ENCODE peak calls at places on chromosomes 12 and 14, in ten cellular contexts. Q, E, H, G, O, X, V, A, C and S are unnamed samples.

GRCh38 chr12:130640496-130640895 is 75.6 kb downstream of the RIMBP2 start:
- DNase-seq in O (no peak), A (no peak), G (no peak), E (no peak), X (no peak), H (no peak), V (no peak), Q (no peak), C (no peak), S (no peak)

GRCh38 chr12:102760322-102760721 is 156.7 kb downstream of the PAH start:
- DNase-seq in E (no peak), X (no peak), C (no peak), O (no peak), G (no peak), A (no peak), V (no peak), H (no peak), Q (no peak), S (no peak)

GRCh38 chr14:58899317-58899713 is 261.6 kb downstream of the DACT1 start:
- DNase-seq in Q (no peak), X (no peak), E (no peak), H (no peak), O (no peak), V (no peak), A (no peak), C (no peak), G (no peak), S (peak; percentile 50)

GRCh38 chr12:67426067-67426466 is 156.9 kb downstream of the CAND1 start:
- DNase-seq in A (no peak), H (no peak), C (no peak), G (no peak), Q (no peak), O (peak; percentile 77), V (no peak), X (no peak), E (no peak), S (peak; percentile 57)

GRCh38 chr12:46153267-46153872 is 115.5 kb downstream of the SLC38A1 start:
- DNase-seq in E (no peak), X (peak; percentile 33), A (no peak), Q (no peak), G (no peak), C (peak; percentile 13), O (no peak), H (peak; percentile 43), V (no peak), S (no peak)

GRCh38 chr12:54075431-54075830 is 21.8 kb downstream of the HOXC4 start:
- DNase-seq in E (no peak), A (no peak), V (no peak), O (no peak), X (no peak), H (no peak), C (no peak), Q (no peak), G (no peak), S (no peak)

GRCh38 chr12:110107369-110108281 is 16.5 kb upstream of the IFT81 start:
- DNase-seq in V (no peak), O (peak; percentile 77), C (no peak), G (peak; percentile 40), A (no peak), H (peak; percentile 83), Q (no peak), E (peak; percentile 61), X (peak; percentile 85), S (peak; percentile 67)

GRCh38 chr12:87150969-87151662 is 878.1 kb downstream of the C12orf50 start:
- DNase-seq in V (no peak), X (peak; percentile 89), C (no peak), G (no peak), H (no peak), E (no peak), Q (peak; percentile 13), A (no peak), O (no peak), S (no peak)

GRCh38 chr14:86938356-86938755 is 1054.6 kb downstream of the GALC start:
- DNase-seq in E (no peak), H (no peak), V (no peak), G (peak; percentile 50), O (no peak), Q (no peak), X (no peak), A (no peak), C (no peak), S (no peak)

GRCh38 chr14:59118171-59118570 is 70.3 kb upstream of the DAAM1 start:
- DNase-seq in G (no peak), Q (no peak), O (no peak), A (no peak), X (no peak), C (no peak), H (no peak), V (no peak), E (no peak), S (no peak)

GRCh38 chr14:55416866-55417265 is 5.2 kb upstream of the ATG14 start:
- DNase-seq in X (peak; percentile 49), E (no peak), A (no peak), C (peak; percentile 66), G (peak; percentile 15), V (no peak), H (peak; percentile 17), Q (no peak), O (no peak), S (no peak)

GRCh38 chr14:33782923-33783322 is 168.0 kb downstream of the EGLN3 start:
- DNase-seq in O (no peak), G (no peak), V (no peak), H (no peak), Q (no peak), C (no peak), A (no peak), X (no peak), E (no peak), S (no peak)

GRCh38 chr14:87254331-87254730 is 738.7 kb downstream of the GALC start:
- DNase-seq in A (no peak), O (no peak), V (no peak), E (no peak), C (no peak), Q (no peak), X (peak; percentile 76), G (no peak), H (no peak), S (no peak)

GRCh38 chr12:131004166-131004565 is 50.5 kb downstream of the ADGRD1 start:
- DNase-seq in V (no peak), A (no peak), X (no peak), E (no peak), G (no peak), H (no peak), O (no peak), Q (peak; percentile 72), C (no peak), S (no peak)

GRCh38 chr12:128572311-128572810 is 251.4 kb downstream of the SLC15A4 start:
- DNase-seq in O (no peak), E (no peak), X (peak; percentile 16), C (peak; percentile 3), H (no peak), G (no peak), V (no peak), Q (no peak), A (no peak), S (no peak)

GRCh38 chr12:53120685-53121525 is 17.6 kb downstream of the SOAT2 start:
- DNase-seq in E (no peak), A (no peak), V (no peak), C (no peak), G (no peak), O (no peak), H (no peak), Q (no peak), X (no peak), S (no peak)

GRCh38 chr14:64758025-64758521 is 53.8 kb downstream of the PLEKHG3 start:
- DNase-seq in C (no peak), V (no peak), O (no peak), X (peak; percentile 88), E (peak; percentile 21), Q (peak; percentile 72), G (no peak), H (peak; percentile 35), A (no peak), S (no peak)

GRCh38 chr12:12722351-12723146 is 5.4 kb downstream of the CDKN1B start:
- DNase-seq in X (no peak), H (no peak), V (no peak), Q (no peak), G (no peak), E (no peak), A (no peak), O (no peak), C (peak; percentile 68), S (no peak)

GRCh38 chr12:121455766-121456420 is 56.0 kb downstream of the RNF34 start:
- DNase-seq in A (no peak), O (no peak), H (no peak), C (no peak), Q (peak; percentile 62), X (no peak), G (no peak), E (no peak), V (no peak), S (no peak)

GRCh38 chr14:65243766-65244442 is 141.6 kb upstream of the MAX start:
- DNase-seq in G (peak; percentile 51), O (no peak), H (no peak), X (no peak), E (no peak), A (no peak), Q (no peak), C (no peak), V (peak; percentile 79), S (no peak)

GRCh38 chr14:26216797-26217196 is 381.0 kb downstream of the NOVA1 start:
- DNase-seq in C (no peak), H (no peak), G (no peak), O (no peak), E (no peak), Q (no peak), X (no peak), V (no peak), A (no peak), S (no peak)

GRCh38 chr14:37515761-37516160 is 79.3 kb downstream of the FOXA1 start:
- DNase-seq in C (no peak), V (no peak), Q (no peak), H (no peak), O (no peak), G (no peak), E (no peak), A (no peak), X (peak; percentile 69), S (no peak)

GRCh38 chr14:35140718-35141581 is 18.6 kb downstream of the PRORP start:
- DNase-seq in O (no peak), V (no peak), X (peak; percentile 13), G (no peak), A (no peak), Q (no peak), E (no peak), C (peak; percentile 59), H (peak; percentile 35), S (no peak)

GRCh38 chr12:132610896-132611602 is 667 bp upstream of the LRCOL1 start:
- DNase-seq in E (no peak), H (no peak), C (no peak), X (no peak), A (no peak), V (no peak), O (no peak), Q (no peak), G (no peak), S (no peak)

GRCh38 chr14:95026851-95027463 is 130.4 kb downstream of the DICER1 start:
- DNase-seq in G (no peak), V (no peak), H (no peak), Q (no peak), O (no peak), C (no peak), A (no peak), E (no peak), X (no peak), S (no peak)

GRCh38 chr12:95648990-95649791 is 97.9 kb upstream of the USP44 start:
- DNase-seq in V (no peak), G (peak; percentile 86), E (no peak), O (no peak), C (no peak), H (peak; percentile 83), A (no peak), X (no peak), Q (no peak), S (no peak)

GRCh38 chr12:87806310-87806709 is 222.9 kb downstream of the C12orf50 start:
- DNase-seq in E (no peak), C (no peak), X (peak; percentile 22), G (no peak), Q (no peak), O (no peak), A (no peak), H (no peak), V (no peak), S (no peak)